ENCODE peak calls at places on chromosomes 13 and 19, in six cellular contexts. N is lower leg skin, Z is RPMI7951, X is MG63, K is foreskin keratinocyte, M is activated T-helper 1 cell treated with Interleukin-2 at 50 U/mL for 16 hours. U is an unnamed sample.

GRCh38 chr19:4081441-4082129 is 14.9 kb upstream of the ZBTB7A start:
- DNase-seq in K (no peak), N (no peak), M (no peak), Z (peak; percentile 24), X (no peak), U (peak; percentile 50)

GRCh38 chr19:2112516-2113320 is 16.0 kb downstream of the IZUMO4 start:
- DNase-seq in K (no peak), M (no peak), N (no peak), Z (no peak), X (no peak), U (no peak)

GRCh38 chr19:45526143-45526542 is 18.9 kb downstream of the VASP start:
- DNase-seq in Z (peak; percentile 81), M (no peak), X (peak; percentile 83), N (no peak), K (no peak), U (peak; percentile 75)

GRCh38 chr13:30739646-30740642 is 4.6 kb downstream of the ALOX5AP start:
- DNase-seq in M (peak; percentile 39), N (no peak), K (peak; percentile 81), Z (peak; percentile 83), X (peak; percentile 75), U (peak; percentile 100)

GRCh38 chr13:28609936-28610335 is 49.0 kb upstream of the POMP start:
- DNase-seq in Z (peak; percentile 37), M (no peak), N (no peak), K (no peak), X (peak; percentile 19), U (peak; percentile 92)

GRCh38 chr13:75236774-75237173 is 245.2 kb downstream of the TBC1D4 start:
- DNase-seq in M (no peak), N (no peak), K (no peak), Z (no peak), X (no peak), U (peak; percentile 73)

GRCh38 chr13:36530861-36531590 is 98.7 kb downstream of the CCNA1 start:
- DNase-seq in Z (no peak), K (no peak), N (no peak), X (no peak), M (no peak), U (no peak)

GRCh38 chr13:113179374-113180230 is 21.2 kb downstream of the PROZ start:
- DNase-seq in M (no peak), K (no peak), Z (no peak), X (no peak), N (no peak), U (no peak)

GRCh38 chr19:16825312-16826168 is 3.7 kb upstream of the SIN3B start:
- DNase-seq in K (no peak), M (no peak), Z (peak; percentile 94), N (peak; percentile 55), X (peak; percentile 73), U (peak; percentile 69)

GRCh38 chr19:43634877-43635560 is 4.6 kb downstream of the CADM4 start:
- DNase-seq in M (no peak), X (no peak), N (no peak), Z (no peak), K (no peak), U (peak; percentile 28)

GRCh38 chr19:3599776-3600183 is 6.9 kb downstream of the TBXA2R start:
- DNase-seq in K (no peak), M (no peak), X (no peak), Z (no peak), N (no peak), U (no peak)

GRCh38 chr19:16076958-16077611 is 790 bp downstream of the TPM4 start:
- DNase-seq in M (no peak), K (no peak), Z (no peak), X (peak; percentile 77), N (no peak), U (no peak)

GRCh38 chr13:31044658-31045620 is 112.5 kb downstream of the TEX26 start:
- DNase-seq in M (no peak), N (no peak), Z (peak; percentile 19), K (no peak), X (no peak), U (no peak)

GRCh38 chr13:59771272-59771671 is 392.5 kb downstream of the DIAPH3 start:
- DNase-seq in M (no peak), K (no peak), N (no peak), Z (peak; percentile 7), X (no peak), U (peak; percentile 32)

GRCh38 chr19:56316728-56317127 is 2.1 kb upstream of the ZSCAN5A start:
- DNase-seq in Z (no peak), X (no peak), N (no peak), M (no peak), K (no peak), U (no peak)

GRCh38 chr19:42301646-42302204 is at the start of gene PRR19:
- DNase-seq in M (no peak), X (no peak), K (no peak), N (no peak), Z (no peak), U (no peak)

GRCh38 chr19:54465367-54466109 is 2.0 kb upstream of the LENG9 start:
- DNase-seq in N (no peak), K (no peak), Z (no peak), X (no peak), M (no peak), U (no peak)

GRCh38 chr19:47098608-47099007 is 15.0 kb downstream of the ZC3H4 start:
- DNase-seq in K (no peak), Z (no peak), X (no peak), M (no peak), N (no peak), U (no peak)

GRCh38 chr19:6223461-6224307 is 56.1 kb downstream of the MLLT1 start:
- DNase-seq in N (no peak), Z (no peak), X (no peak), M (no peak), K (no peak), U (no peak)

GRCh38 chr19:15673176-15673654 is 328 bp downstream of the CYP4F12 start:
- DNase-seq in N (no peak), X (no peak), K (no peak), M (no peak), Z (peak; percentile 13), U (no peak)

GRCh38 chr19:49560358-49560900 is 19.9 kb downstream of the NOSIP start:
- DNase-seq in N (peak; percentile 43), Z (no peak), X (no peak), K (no peak), M (no peak), U (no peak)

GRCh38 chr13:76667551-76667950 is 218.7 kb downstream of the KCTD12 start:
- DNase-seq in M (no peak), Z (peak; percentile 35), X (no peak), K (no peak), N (peak; percentile 21), U (peak; percentile 75)

GRCh38 chr19:16851031-16851712 is 22.0 kb downstream of the SIN3B start:
- DNase-seq in K (no peak), X (peak; percentile 30), M (no peak), Z (peak; percentile 51), N (no peak), U (no peak)

GRCh38 chr13:60043262-60043661 is 120.5 kb downstream of the DIAPH3 start:
- DNase-seq in X (no peak), M (no peak), N (no peak), Z (no peak), K (no peak), U (peak; percentile 51)

GRCh38 chr13:55990631-55991030 is 1150.1 kb upstream of the PRR20A start:
- DNase-seq in M (no peak), X (no peak), K (no peak), Z (no peak), N (no peak), U (no peak)

GRCh38 chr13:40517486-40518311 is 148.7 kb downstream of the FOXO1 start:
- DNase-seq in N (no peak), Z (no peak), X (no peak), M (no peak), K (no peak), U (no peak)

GRCh38 chr13:110154370-110155031 is 152.5 kb downstream of the COL4A1 start:
- DNase-seq in X (no peak), M (no peak), Z (no peak), K (no peak), N (no peak), U (no peak)

GRCh38 chr19:14519860-14520407 is 1.7 kb upstream of the DNAJB1 start:
- DNase-seq in N (no peak), K (peak; percentile 91), Z (peak; percentile 98), M (no peak), X (peak; percentile 90), U (peak; percentile 58)

GRCh38 chr13:41678320-41678719 is 221.0 kb downstream of the RGCC start:
- DNase-seq in N (no peak), X (peak; percentile 21), M (no peak), K (no peak), Z (peak; percentile 12), U (no peak)

GRCh38 chr13:99331881-99332293 is 24.7 kb upstream of the GPR183 start:
- DNase-seq in K (no peak), X (no peak), N (no peak), M (no peak), Z (peak; percentile 77), U (no peak)

GRCh38 chr13:36163303-36163702 is 32.1 kb upstream of the DCLK1 start:
- DNase-seq in N (no peak), X (no peak), K (no peak), M (no peak), Z (no peak), U (no peak)

GRCh38 chr19:11041966-11042627 is 47.2 kb upstream of the LDLR start:
- DNase-seq in X (no peak), M (no peak), Z (no peak), K (no peak), N (no peak), U (no peak)

GRCh38 chr19:1592023-1592754 is 476 bp downstream of the MBD3 start:
- DNase-seq in X (peak; percentile 77), N (peak; percentile 69), K (peak; percentile 47), Z (peak; percentile 84), M (peak; percentile 81), U (peak; percentile 80)

GRCh38 chr19:48844472-48844871 is 8.2 kb upstream of the HSD17B14 start:
- DNase-seq in M (no peak), K (peak; percentile 16), Z (peak; percentile 62), N (no peak), X (peak; percentile 22), U (peak; percentile 59)

GRCh38 chr13:47004022-47004421 is 107.2 kb upstream of the HTR2A start:
- DNase-seq in M (no peak), K (no peak), Z (peak; percentile 34), N (no peak), X (no peak), U (peak; percentile 91)

U was measured in amniotic epithelial cell.